ENCODE peak calls at places on chromosomes 6 and 20, in nine cellular contexts. S is CD4-positive, alpha-beta memory T cell; K is neural progenitor cell; M is cardiac muscle cell; W is iPS DF 6.9; Q is aorta; X is esophagus squamous epithelium; I is heart right ventricle; G is fibroblast of lung. P is an unnamed sample.
A peak's percentile ranks its signal among the peaks of the same experiment; 100 is the strongest.

GRCh38 chr6:158086706-158087518 is 81.2 kb downstream of the SERAC1 start:
- DNase-seq in S (no peak), G (peak; percentile 36), M (no peak), X (no peak), W (no peak), K (no peak), I (peak; percentile 44), Q (peak; percentile 85), P (no peak)

GRCh38 chr20:8829232-8829631 is 239.7 kb upstream of the PLCB4 start:
- DNase-seq in Q (no peak), G (no peak), X (no peak), S (no peak), K (no peak), I (no peak), M (no peak), W (no peak), P (no peak)

GRCh38 chr6:130183271-130184222 is 39.2 kb downstream of the SAMD3 start:
- DNase-seq in X (no peak), G (no peak), W (no peak), S (peak; percentile 69), Q (no peak), M (no peak), I (no peak), K (no peak), P (peak; percentile 73)

GRCh38 chr6:122042851-122043250 is 356.6 kb upstream of the HSF2 start:
- DNase-seq in X (no peak), G (peak; percentile 49), M (peak; percentile 18), W (no peak), Q (no peak), I (no peak), S (no peak), K (no peak), P (no peak)

GRCh38 chr6:2529217-2529719 is 221.5 kb downstream of the MYLK4 start:
- DNase-seq in X (no peak), K (no peak), W (no peak), Q (no peak), S (no peak), M (no peak), G (no peak), I (no peak), P (no peak)

GRCh38 chr6:50655848-50656453 is 57.4 kb upstream of the TFAP2D start:
- DNase-seq in Q (no peak), K (peak; percentile 39), M (no peak), X (no peak), G (peak; percentile 0), I (no peak), S (no peak), W (no peak), P (peak; percentile 1)

GRCh38 chr20:64140421-64140820 is 23.8 kb upstream of the MYT1 start:
- DNase-seq in K (no peak), G (no peak), Q (peak; percentile 51), X (no peak), M (no peak), S (no peak), W (no peak), I (no peak), P (no peak)

GRCh38 chr20:23130622-23130916 is 44.4 kb upstream of the CD93 start:
- DNase-seq in S (no peak), Q (no peak), W (no peak), K (no peak), I (no peak), X (no peak), M (no peak), G (no peak), P (no peak)

GRCh38 chr6:3280866-3281465 is 22.2 kb downstream of the PSMG4 start:
- DNase-seq in X (no peak), W (no peak), Q (peak; percentile 59), I (no peak), G (no peak), K (no peak), S (no peak), M (peak; percentile 16), P (no peak)

GRCh38 chr6:33622456-33623431 is 1.6 kb downstream of the ITPR3 start:
- DNase-seq in I (no peak), X (no peak), G (peak; percentile 44), S (no peak), W (no peak), Q (no peak), M (no peak), K (no peak), P (no peak)

GRCh38 chr20:38633577-38634093 is 32.0 kb downstream of the ARHGAP40 start:
- DNase-seq in M (peak; percentile 51), X (no peak), Q (no peak), S (peak; percentile 53), G (peak; percentile 28), K (peak; percentile 75), I (peak; percentile 27), W (peak; percentile 47), P (peak; percentile 56)

GRCh38 chr6:2179950-2180349 is 65.5 kb downstream of the GMDS start:
- DNase-seq in G (peak; percentile 47), I (no peak), W (no peak), Q (no peak), M (peak; percentile 71), S (no peak), K (no peak), X (no peak), P (no peak)

GRCh38 chr20:40768105-40768504 is 79.1 kb upstream of the MAFB start:
- DNase-seq in K (no peak), X (no peak), I (no peak), W (no peak), M (no peak), Q (no peak), G (no peak), S (no peak), P (no peak)

GRCh38 chr20:13221673-13222318 is 722 bp downstream of the ISM1 start:
- DNase-seq in S (peak; percentile 78), G (peak; percentile 61), W (no peak), K (peak; percentile 92), I (peak; percentile 39), Q (peak; percentile 86), X (no peak), M (peak; percentile 74), P (peak; percentile 36)

GRCh38 chr6:106767271-106767670 is 137.9 kb downstream of the QRSL1 start:
- DNase-seq in M (no peak), Q (no peak), W (no peak), I (no peak), S (no peak), X (no peak), K (no peak), G (no peak), P (no peak)

GRCh38 chr6:43916924-43917877 is 147.2 kb downstream of the VEGFA start:
- DNase-seq in G (peak; percentile 91), Q (no peak), I (no peak), S (no peak), X (no peak), M (peak; percentile 96), W (no peak), K (no peak), P (no peak)

GRCh38 chr6:52261229-52261628 is 16.9 kb upstream of the IL17F start:
- DNase-seq in M (no peak), K (no peak), X (no peak), S (no peak), Q (no peak), I (no peak), W (no peak), G (peak; percentile 51), P (no peak)

GRCh38 chr6:90610291-90610670 is 23.4 kb upstream of the MAP3K7 start:
- DNase-seq in G (peak; percentile 29), Q (peak; percentile 68), K (peak; percentile 40), W (no peak), X (no peak), M (peak; percentile 7), S (no peak), I (no peak), P (no peak)

DNA sequence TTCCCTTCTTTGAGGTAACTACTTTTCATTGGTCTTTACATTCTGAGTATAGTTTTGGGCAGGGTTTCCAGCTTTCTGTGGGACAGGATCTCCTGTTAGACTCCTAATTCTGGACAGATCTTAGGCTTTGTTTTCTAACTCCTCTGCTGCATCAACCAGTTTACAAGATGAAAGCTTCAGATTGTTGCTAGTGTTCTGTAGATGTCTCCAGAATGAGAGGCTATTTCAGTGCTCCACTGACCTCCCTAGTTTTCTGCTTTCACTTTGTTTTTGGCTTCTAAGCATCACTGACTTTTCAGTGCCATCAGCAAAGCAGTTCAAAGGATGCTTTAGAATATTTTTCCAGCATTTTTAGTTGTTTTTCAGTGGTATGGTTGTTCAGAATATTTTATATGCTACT is 101.4 kb downstream of the LIN28B start:
- DNase-seq in S (no peak), I (no peak), K (no peak), G (no peak), X (no peak), Q (no peak), M (no peak), W (no peak), P (no peak)
- H3K27me3 ChIP-seq in S (no peaks in the 10 kb centered on the region), I (no peaks in the 10 kb centered on the region), K (no peaks in the 10 kb centered on the region), G (no peaks in the 10 kb centered on the region), X (no peaks in the 10 kb centered on the region), Q (no peaks in the 10 kb centered on the region), M (no peaks in the 10 kb centered on the region), W (no peaks in the 10 kb centered on the region), P (peaks cover 6% of the 10 kb centered on the region)

GRCh38 chr6:133704371-133704770 is 184.5 kb upstream of the TCF21 start:
- DNase-seq in M (no peak), Q (no peak), G (peak; percentile 54), I (no peak), K (no peak), X (no peak), S (no peak), W (no peak), P (no peak)
- H3K27ac ChIP-seq in M (no peak overlapping the region), Q (no peak overlapping the region), G (peak overlapping the region; percentile 43), I (peak overlapping the region; percentile 41), K (no peak overlapping the region), X (no peak overlapping the region), S (no peak overlapping the region), W (no peak overlapping the region), P (no peak overlapping the region)

GRCh38 chr6:36122495-36123269 is 7.6 kb upstream of the MAPK13 start:
- DNase-seq in K (no peak), M (no peak), X (no peak), Q (no peak), G (no peak), W (no peak), S (no peak), I (no peak), P (no peak)

GRCh38 chr6:36121752-36122494 is 8.4 kb upstream of the MAPK13 start:
- DNase-seq in G (no peak), M (no peak), I (no peak), S (no peak), X (no peak), W (no peak), K (no peak), Q (no peak), P (no peak)

GRCh38 chr6:36119927-36120477 is 10.3 kb upstream of the MAPK13 start:
- DNase-seq in I (no peak), Q (no peak), W (no peak), S (no peak), K (no peak), M (no peak), G (no peak), X (no peak), P (no peak)

GRCh38 chr6:36120539-36120938 is 9.8 kb upstream of the MAPK13 start:
- DNase-seq in S (peak; percentile 75), M (no peak), G (no peak), K (no peak), W (no peak), I (no peak), Q (no peak), X (no peak), P (peak; percentile 84)

GRCh38 chr6:36120979-36121706 is 9.2 kb upstream of the MAPK13 start:
- DNase-seq in W (no peak), K (no peak), M (peak; percentile 70), G (peak; percentile 42), S (peak; percentile 40), I (peak; percentile 38), Q (no peak), X (no peak), P (peak; percentile 89)
- H3K4me1 ChIP-seq in W (peaks cover 8% of the 10 kb centered on the region), K (peaks cover 9% of the 10 kb centered on the region), M (peaks cover 12% of the 10 kb centered on the region), G (peaks cover 4% of the 10 kb centered on the region), S (peaks cover 93% of the 10 kb centered on the region), I (peaks cover 11% of the 10 kb centered on the region), Q (no peaks in the 10 kb centered on the region), X (peaks cover 70% of the 10 kb centered on the region), P (peaks cover 77% of the 10 kb centered on the region)

GRCh38 chr6:167558213-167558869 is 233.5 kb downstream of the TTLL2 start:
- DNase-seq in G (no peak), W (no peak), Q (no peak), I (no peak), S (no peak), X (no peak), M (no peak), K (no peak), P (no peak)
- H3K27me3 ChIP-seq in G (no peaks in the 10 kb centered on the region), W (no peaks in the 10 kb centered on the region), Q (no peaks in the 10 kb centered on the region), I (no peaks in the 10 kb centered on the region), S (no peaks in the 10 kb centered on the region), X (no peaks in the 10 kb centered on the region), M (no peaks in the 10 kb centered on the region), K (no peaks in the 10 kb centered on the region), P (no peaks in the 10 kb centered on the region)